ENCODE peak calls at places on chromosomes 6 and 20, in ten cellular contexts. M is ELR; I is effector CD4-positive, alpha-beta T cell; B is foreskin melanocyte; H is T-cell; P is tibial artery; R is activated T-helper 1 cell treated with anti-CD3 and anti-CD28 coated beads, Interleukin-2, amount 50 U/mL, for 16 hours; Y is posterior cingulate gyrus; X is AG04449; V is GM13977. Z is an unnamed sample.
A peak's percentile ranks its signal among the peaks of the same experiment; 100 is the strongest.

GRCh38 chr6:167341665-167342655 is 17.1 kb downstream of the TTLL2 start:
- DNase-seq in M (no peak), I (no peak), B (no peak), H (no peak), P (no peak), R (no peak), Y (no peak), X (no peak), V (no peak), Z (no peak)

GRCh38 chr6:475341-475740 is 83.8 kb downstream of the IRF4 start:
- DNase-seq in M (no peak), I (no peak), B (no peak), H (no peak), P (no peak), R (no peak), Y (no peak), X (no peak), V (no peak), Z (no peak)

GRCh38 chr20:58153121-58153520 is 75.3 kb downstream of the ANKRD60 start:
- DNase-seq in M (no peak), I (no peak), B (no peak), H (no peak), P (no peak), R (no peak), Y (no peak), X (no peak), V (no peak), Z (no peak)

GRCh38 chr20:20089018-20089417 is 36.7 kb downstream of the CFAP61 start:
- DNase-seq in M (no peak), I (no peak), B (no peak), H (no peak), P (no peak), R (no peak), Y (no peak), X (no peak), V (no peak), Z (no peak)

GRCh38 chr20:43863821-43864544 is 50.7 kb upstream of the TOX2 start:
- DNase-seq in M (no peak), I (no peak), B (no peak), H (no peak), P (no peak), R (no peak), Y (no peak), X (no peak), V (no peak), Z (no peak)

GRCh38 chr20:18466574-18466893 is 296 bp downstream of the DZANK1 start:
- DNase-seq in M (no peak), I (no peak), B (no peak), H (no peak), P (no peak), R (no peak), Y (no peak), X (no peak), V (no peak), Z (no peak)

GRCh38 chr6:3987072-3987471 is 91.9 kb downstream of the FAM217A start:
- DNase-seq in M (peak; percentile 41), I (no peak), B (peak; percentile 35), H (no peak), P (no peak), R (no peak), Y (no peak), X (peak; percentile 17), V (no peak), Z (no peak)

GRCh38 chr20:38084425-38084951 is 50.9 kb downstream of the RPRD1B start:
- DNase-seq in M (peak; percentile 64), I (no peak), B (no peak), H (no peak), P (no peak), R (no peak), Y (no peak), X (peak; percentile 80), V (no peak), Z (no peak)

GRCh38 chr20:610130-611046 is at the start of gene TCF15:
- DNase-seq in M (no peak), I (no peak), B (no peak), H (no peak), P (no peak), R (no peak), Y (no peak), X (no peak), V (peak; percentile 80), Z (no peak)

GRCh38 chr6:80163754-80164187 is 57.3 kb downstream of the BCKDHB start:
- DNase-seq in M (peak; percentile 89), I (no peak), B (no peak), H (no peak), P (no peak), R (no peak), Y (no peak), X (peak; percentile 51), V (peak; percentile 14), Z (peak; percentile 65)

GRCh38 chr20:31644701-31645100 is 7.0 kb downstream of the COX4I2 start:
- DNase-seq in M (no peak), I (no peak), B (no peak), H (no peak), P (no peak), R (no peak), Y (no peak), X (no peak), V (no peak), Z (no peak)

GRCh38 chr6:129111853-129112252 is 228.9 kb downstream of the LAMA2 start:
- DNase-seq in M (no peak), I (no peak), B (no peak), H (no peak), P (no peak), R (no peak), Y (no peak), X (no peak), V (no peak), Z (no peak)

GRCh38 chr6:138485586-138486248 is 13.6 kb downstream of the NHSL1 start:
- DNase-seq in M (no peak), I (no peak), B (peak; percentile 93), H (no peak), P (no peak), R (no peak), Y (no peak), X (no peak), V (no peak), Z (no peak)

GRCh38 chr6:78525961-78526360 is 341.4 kb upstream of the IRAK1BP1 start:
- DNase-seq in M (no peak), I (no peak), B (no peak), H (no peak), P (no peak), R (no peak), Y (no peak), X (no peak), V (no peak), Z (no peak)

GRCh38 chr6:87700729-87701675 is 1.0 kb downstream of the AKIRIN2 start:
- DNase-seq in M (peak; percentile 87), I (peak; percentile 20), B (no peak), H (no peak), P (peak; percentile 70), R (no peak), Y (no peak), X (no peak), V (peak; percentile 71), Z (peak; percentile 53)

GRCh38 chr6:162151050-162151658 is 576.4 kb downstream of the PRKN start:
- DNase-seq in M (peak; percentile 1), I (no peak), B (no peak), H (no peak), P (no peak), R (no peak), Y (no peak), X (no peak), V (no peak), Z (no peak)

GRCh38 chr6:5250451-5250850 is 10.3 kb downstream of the LYRM4 start:
- DNase-seq in M (no peak), I (no peak), B (no peak), H (no peak), P (no peak), R (no peak), Y (no peak), X (no peak), V (no peak), Z (no peak)

Z was measured in GM04503.